ENCODE peak calls at places on chromosomes 5 and 9, in seven cellular contexts. One of them, this sample, is unnamed.

GRCh38 chr9:13513710-13514444 is 234.4 kb upstream of the MPDZ start:
- DNase-seq in NCI-H2081: peak
- DNase-seq in iris pigment epithelial cell: peak
- DNase-seq in DMS 273 treated with DMSO at 0.1 percent for 48 hours: no peak
- DNase-seq in WTC11: peak
- DNase-seq in hypothalamus: no peak
- DNase-seq in CD4-positive, alpha-beta T cell: no peak
- DNase-seq in this sample: no peak

GRCh38 chr5:65961644-65962043 is 35.3 kb downstream of the ERBIN start:
- DNase-seq in NCI-H2081: no peak
- DNase-seq in CD4-positive, alpha-beta T cell: no peak
- DNase-seq in WTC11: no peak
- DNase-seq in hypothalamus: no peak
- DNase-seq in iris pigment epithelial cell: peak
- DNase-seq in DMS 273 treated with DMSO at 0.1 percent for 48 hours: no peak
- DNase-seq in this sample: no peak

GRCh38 chr5:75281716-75282465 is 45.2 kb upstream of the ANKRD31 start:
- DNase-seq in WTC11: no peak
- DNase-seq in hypothalamus: no peak
- DNase-seq in NCI-H2081: no peak
- DNase-seq in CD4-positive, alpha-beta T cell: no peak
- DNase-seq in DMS 273 treated with DMSO at 0.1 percent for 48 hours: no peak
- DNase-seq in iris pigment epithelial cell: peak
- DNase-seq in this sample: no peak

GRCh38 chr5:143543358-143544255 is 140.1 kb upstream of the NR3C1 start:
- DNase-seq in WTC11: no peak
- DNase-seq in DMS 273 treated with DMSO at 0.1 percent for 48 hours: no peak
- DNase-seq in hypothalamus: no peak
- DNase-seq in iris pigment epithelial cell: peak
- DNase-seq in CD4-positive, alpha-beta T cell: no peak
- DNase-seq in NCI-H2081: no peak
- DNase-seq in this sample: no peak

GRCh38 chr9:109036744-109037680 is 23.7 kb upstream of the CTNNAL1 start:
- DNase-seq in DMS 273 treated with DMSO at 0.1 percent for 48 hours: no peak
- DNase-seq in iris pigment epithelial cell: no peak
- DNase-seq in WTC11: no peak
- DNase-seq in hypothalamus: no peak
- DNase-seq in NCI-H2081: no peak
- DNase-seq in CD4-positive, alpha-beta T cell: no peak
- DNase-seq in this sample: no peak

GRCh38 chr9:91727316-91727861 is 222.6 kb downstream of the ROR2 start:
- DNase-seq in hypothalamus: no peak
- DNase-seq in WTC11: peak
- DNase-seq in iris pigment epithelial cell: peak
- DNase-seq in DMS 273 treated with DMSO at 0.1 percent for 48 hours: no peak
- DNase-seq in CD4-positive, alpha-beta T cell: no peak
- DNase-seq in NCI-H2081: peak
- DNase-seq in this sample: no peak

GRCh38 chr9:89878687-89879086 is 273.9 kb downstream of the GADD45G start:
- DNase-seq in DMS 273 treated with DMSO at 0.1 percent for 48 hours: peak
- DNase-seq in NCI-H2081: peak
- DNase-seq in CD4-positive, alpha-beta T cell: no peak
- DNase-seq in iris pigment epithelial cell: no peak
- DNase-seq in WTC11: no peak
- DNase-seq in hypothalamus: no peak
- DNase-seq in this sample: peak

GRCh38 chr9:79989079-79989478 is 417.3 kb downstream of the TLE4 start:
- DNase-seq in NCI-H2081: no peak
- DNase-seq in WTC11: no peak
- DNase-seq in hypothalamus: no peak
- DNase-seq in iris pigment epithelial cell: no peak
- DNase-seq in CD4-positive, alpha-beta T cell: no peak
- DNase-seq in DMS 273 treated with DMSO at 0.1 percent for 48 hours: no peak
- DNase-seq in this sample: no peak

GRCh38 chr9:118268046-118268445 is 563.8 kb downstream of the TLR4 start:
- DNase-seq in hypothalamus: no peak
- DNase-seq in DMS 273 treated with DMSO at 0.1 percent for 48 hours: no peak
- DNase-seq in iris pigment epithelial cell: no peak
- DNase-seq in WTC11: no peak
- DNase-seq in CD4-positive, alpha-beta T cell: no peak
- DNase-seq in NCI-H2081: peak
- DNase-seq in this sample: no peak

GRCh38 chr9:133104718-133105460 is 16.2 kb downstream of the RALGDS start:
- DNase-seq in CD4-positive, alpha-beta T cell: no peak
- DNase-seq in iris pigment epithelial cell: no peak
- DNase-seq in hypothalamus: no peak
- DNase-seq in NCI-H2081: no peak
- DNase-seq in WTC11: no peak
- DNase-seq in DMS 273 treated with DMSO at 0.1 percent for 48 hours: no peak
- DNase-seq in this sample: no peak

GRCh38 chr9:135346438-135347050 is 133.0 kb upstream of the PPP1R26 start:
- DNase-seq in CD4-positive, alpha-beta T cell: no peak
- DNase-seq in DMS 273 treated with DMSO at 0.1 percent for 48 hours: no peak
- DNase-seq in WTC11: peak
- DNase-seq in NCI-H2081: no peak
- DNase-seq in iris pigment epithelial cell: no peak
- DNase-seq in hypothalamus: no peak
- DNase-seq in this sample: no peak

GRCh38 chr5:149834246-149834855 is 104.2 kb downstream of the PPARGC1B start:
- DNase-seq in CD4-positive, alpha-beta T cell: peak
- DNase-seq in iris pigment epithelial cell: peak
- DNase-seq in WTC11: peak
- DNase-seq in hypothalamus: no peak
- DNase-seq in NCI-H2081: peak
- DNase-seq in DMS 273 treated with DMSO at 0.1 percent for 48 hours: peak
- DNase-seq in this sample: no peak

GRCh38 chr9:33320230-33320567 is 29.9 kb downstream of the NFX1 start:
- DNase-seq in NCI-H2081: no peak
- DNase-seq in DMS 273 treated with DMSO at 0.1 percent for 48 hours: no peak
- DNase-seq in WTC11: no peak
- DNase-seq in hypothalamus: no peak
- DNase-seq in CD4-positive, alpha-beta T cell: no peak
- DNase-seq in iris pigment epithelial cell: no peak
- DNase-seq in this sample: no peak

GRCh38 chr9:74810200-74810599 is 77.5 kb downstream of the TRPM6 start:
- DNase-seq in NCI-H2081: no peak
- DNase-seq in WTC11: no peak
- DNase-seq in CD4-positive, alpha-beta T cell: no peak
- DNase-seq in iris pigment epithelial cell: no peak
- DNase-seq in DMS 273 treated with DMSO at 0.1 percent for 48 hours: no peak
- DNase-seq in hypothalamus: no peak
- DNase-seq in this sample: no peak

GRCh38 chr5:50969207-50970145 is 303.0 kb downstream of the PARP8 start:
- DNase-seq in WTC11: peak
- DNase-seq in NCI-H2081: peak
- DNase-seq in iris pigment epithelial cell: no peak
- DNase-seq in DMS 273 treated with DMSO at 0.1 percent for 48 hours: no peak
- DNase-seq in hypothalamus: no peak
- DNase-seq in CD4-positive, alpha-beta T cell: no peak
- DNase-seq in this sample: no peak

GRCh38 chr5:141521244-141521781 is 32.4 kb downstream of the PCDHGC5 start:
- DNase-seq in CD4-positive, alpha-beta T cell: no peak
- DNase-seq in NCI-H2081: peak
- DNase-seq in hypothalamus: no peak
- DNase-seq in WTC11: no peak
- DNase-seq in iris pigment epithelial cell: peak
- DNase-seq in DMS 273 treated with DMSO at 0.1 percent for 48 hours: no peak
- DNase-seq in this sample: no peak

GRCh38 chr5:76576468-76576867 is 46.7 kb downstream of the F2RL2 start:
- DNase-seq in CD4-positive, alpha-beta T cell: no peak
- DNase-seq in WTC11: no peak
- DNase-seq in DMS 273 treated with DMSO at 0.1 percent for 48 hours: no peak
- DNase-seq in iris pigment epithelial cell: no peak
- DNase-seq in hypothalamus: no peak
- DNase-seq in NCI-H2081: no peak
- DNase-seq in this sample: no peak

GRCh38 chr5:133753856-133754255 is 141.5 kb upstream of the FSTL4 start:
- DNase-seq in NCI-H2081: no peak
- DNase-seq in CD4-positive, alpha-beta T cell: no peak
- DNase-seq in WTC11: no peak
- DNase-seq in hypothalamus: no peak
- DNase-seq in DMS 273 treated with DMSO at 0.1 percent for 48 hours: no peak
- DNase-seq in iris pigment epithelial cell: peak
- DNase-seq in this sample: no peak

GRCh38 chr9:74117731-74118130 is 379.4 kb upstream of the RORB start:
- DNase-seq in NCI-H2081: no peak
- DNase-seq in DMS 273 treated with DMSO at 0.1 percent for 48 hours: no peak
- DNase-seq in iris pigment epithelial cell: peak
- DNase-seq in hypothalamus: no peak
- DNase-seq in CD4-positive, alpha-beta T cell: no peak
- DNase-seq in WTC11: no peak
- DNase-seq in this sample: no peak

GRCh38 chr5:66769839-66770617 is 173.8 kb downstream of the MAST4 start:
- DNase-seq in DMS 273 treated with DMSO at 0.1 percent for 48 hours: peak
- DNase-seq in NCI-H2081: peak
- DNase-seq in CD4-positive, alpha-beta T cell: no peak
- DNase-seq in hypothalamus: no peak
- DNase-seq in WTC11: peak
- DNase-seq in iris pigment epithelial cell: no peak
- DNase-seq in this sample: peak

GRCh38 chr5:180575571-180575970 is 15.7 kb downstream of the SCGB3A1 start:
- DNase-seq in NCI-H2081: no peak
- DNase-seq in hypothalamus: no peak
- DNase-seq in WTC11: no peak
- DNase-seq in CD4-positive, alpha-beta T cell: no peak
- DNase-seq in iris pigment epithelial cell: no peak
- DNase-seq in DMS 273 treated with DMSO at 0.1 percent for 48 hours: no peak
- DNase-seq in this sample: no peak

GRCh38 chr5:11904270-11904906 is at the start of gene CTNND2:
- DNase-seq in iris pigment epithelial cell: peak
- DNase-seq in WTC11: peak
- DNase-seq in CD4-positive, alpha-beta T cell: no peak
- DNase-seq in NCI-H2081: peak
- DNase-seq in hypothalamus: no peak
- DNase-seq in DMS 273 treated with DMSO at 0.1 percent for 48 hours: peak
- DNase-seq in this sample: peak

GRCh38 chr5:2633992-2634391 is 117.5 kb downstream of the IRX2 start:
- DNase-seq in CD4-positive, alpha-beta T cell: no peak
- DNase-seq in DMS 273 treated with DMSO at 0.1 percent for 48 hours: no peak
- DNase-seq in hypothalamus: no peak
- DNase-seq in WTC11: no peak
- DNase-seq in NCI-H2081: no peak
- DNase-seq in iris pigment epithelial cell: no peak
- DNase-seq in this sample: no peak

GRCh38 chr9:119811030-119811429 is 441.8 kb upstream of the BRINP1 start:
- DNase-seq in iris pigment epithelial cell: peak
- DNase-seq in hypothalamus: no peak
- DNase-seq in NCI-H2081: no peak
- DNase-seq in DMS 273 treated with DMSO at 0.1 percent for 48 hours: no peak
- DNase-seq in CD4-positive, alpha-beta T cell: no peak
- DNase-seq in WTC11: no peak
- DNase-seq in this sample: no peak

GRCh38 chr9:130448035-130448624 is 3.4 kb downstream of the ASS1 start:
- DNase-seq in CD4-positive, alpha-beta T cell: no peak
- DNase-seq in WTC11: peak
- DNase-seq in DMS 273 treated with DMSO at 0.1 percent for 48 hours: peak
- DNase-seq in NCI-H2081: no peak
- DNase-seq in hypothalamus: no peak
- DNase-seq in iris pigment epithelial cell: peak
- DNase-seq in this sample: peak

GRCh38 chr5:167295686-167296015 is 995.8 kb upstream of the WWC1 start:
- DNase-seq in hypothalamus: no peak
- DNase-seq in NCI-H2081: no peak
- DNase-seq in iris pigment epithelial cell: peak
- DNase-seq in DMS 273 treated with DMSO at 0.1 percent for 48 hours: no peak
- DNase-seq in WTC11: no peak
- DNase-seq in CD4-positive, alpha-beta T cell: no peak
- DNase-seq in this sample: no peak

GRCh38 chr9:35774907-35775635 is 16.3 kb upstream of the NPR2 start:
- DNase-seq in hypothalamus: no peak
- DNase-seq in NCI-H2081: peak
- DNase-seq in CD4-positive, alpha-beta T cell: no peak
- DNase-seq in DMS 273 treated with DMSO at 0.1 percent for 48 hours: peak
- DNase-seq in iris pigment epithelial cell: no peak
- DNase-seq in WTC11: peak
- DNase-seq in this sample: no peak

GRCh38 chr9:97567894-97568202 is 65.3 kb downstream of the TSTD2 start:
- DNase-seq in DMS 273 treated with DMSO at 0.1 percent for 48 hours: no peak
- DNase-seq in WTC11: no peak
- DNase-seq in iris pigment epithelial cell: no peak
- DNase-seq in NCI-H2081: no peak
- DNase-seq in hypothalamus: no peak
- DNase-seq in CD4-positive, alpha-beta T cell: no peak
- DNase-seq in this sample: no peak

GRCh38 chr9:107648153-107648716 is 158.7 kb upstream of the KLF4 start:
- DNase-seq in CD4-positive, alpha-beta T cell: no peak
- DNase-seq in NCI-H2081: peak
- DNase-seq in iris pigment epithelial cell: no peak
- DNase-seq in DMS 273 treated with DMSO at 0.1 percent for 48 hours: no peak
- DNase-seq in hypothalamus: no peak
- DNase-seq in WTC11: no peak
- DNase-seq in this sample: no peak

GRCh38 chr9:93035106-93035660 is 23.3 kb upstream of the SUSD3 start:
- DNase-seq in WTC11: no peak
- DNase-seq in NCI-H2081: no peak
- DNase-seq in hypothalamus: no peak
- DNase-seq in DMS 273 treated with DMSO at 0.1 percent for 48 hours: no peak
- DNase-seq in iris pigment epithelial cell: no peak
- DNase-seq in CD4-positive, alpha-beta T cell: no peak
- DNase-seq in this sample: no peak

GRCh38 chr5:95261369-95262175 is 23.3 kb downstream of the MCTP1 start:
- DNase-seq in DMS 273 treated with DMSO at 0.1 percent for 48 hours: no peak
- DNase-seq in CD4-positive, alpha-beta T cell: no peak
- DNase-seq in hypothalamus: no peak
- DNase-seq in iris pigment epithelial cell: peak
- DNase-seq in NCI-H2081: no peak
- DNase-seq in WTC11: no peak
- DNase-seq in this sample: no peak

GRCh38 chr5:116395178-116395577 is 179.4 kb downstream of the SEMA6A start:
- DNase-seq in iris pigment epithelial cell: no peak
- DNase-seq in CD4-positive, alpha-beta T cell: no peak
- DNase-seq in NCI-H2081: peak
- DNase-seq in DMS 273 treated with DMSO at 0.1 percent for 48 hours: peak
- DNase-seq in WTC11: no peak
- DNase-seq in hypothalamus: no peak
- DNase-seq in this sample: peak

GRCh38 chr9:134554011-134554749 is 87.4 kb upstream of the COL5A1 start:
- DNase-seq in DMS 273 treated with DMSO at 0.1 percent for 48 hours: no peak
- DNase-seq in CD4-positive, alpha-beta T cell: no peak
- DNase-seq in iris pigment epithelial cell: no peak
- DNase-seq in WTC11: peak
- DNase-seq in hypothalamus: no peak
- DNase-seq in NCI-H2081: no peak
- DNase-seq in this sample: no peak

GRCh38 chr5:13989832-13990231 is 45.3 kb upstream of the DNAH5 start:
- DNase-seq in CD4-positive, alpha-beta T cell: no peak
- DNase-seq in hypothalamus: no peak
- DNase-seq in NCI-H2081: no peak
- DNase-seq in DMS 273 treated with DMSO at 0.1 percent for 48 hours: no peak
- DNase-seq in iris pigment epithelial cell: no peak
- DNase-seq in WTC11: no peak
- DNase-seq in this sample: no peak

GRCh38 chr5:130526708-130527107 is 622.4 kb downstream of the CHSY3 start:
- DNase-seq in WTC11: no peak
- DNase-seq in hypothalamus: no peak
- DNase-seq in DMS 273 treated with DMSO at 0.1 percent for 48 hours: no peak
- DNase-seq in NCI-H2081: no peak
- DNase-seq in CD4-positive, alpha-beta T cell: no peak
- DNase-seq in iris pigment epithelial cell: peak
- DNase-seq in this sample: no peak

GRCh38 chr5:10987881-10988504 is 227.0 kb upstream of the DAP start:
- DNase-seq in CD4-positive, alpha-beta T cell: peak
- DNase-seq in hypothalamus: peak
- DNase-seq in DMS 273 treated with DMSO at 0.1 percent for 48 hours: no peak
- DNase-seq in NCI-H2081: peak
- DNase-seq in iris pigment epithelial cell: peak
- DNase-seq in WTC11: peak
- DNase-seq in this sample: no peak